ENCODE peak calls at places on chromosome 17, in seven cellular contexts. U is AG09319; H is NCI-H1092; W is AG04450; Y is activated CD4-positive, alpha-beta T cell treated with anti-CD3 and anti-CD28 coated beads for 24 hours; C is sciatic nerve; M is C1 segment of cervical spinal cord. B is an unnamed sample.
A peak's percentile ranks its signal among the peaks of the same experiment; 100 is the strongest.

GRCh38 chr17:17028059-17028877 is 14.0 kb upstream of the MPRIP start:
- DNase-seq in U (no peak), H (no peak), W (no peak), C (peak; percentile 90), M (no peak), Y (no peak), B (no peak)

GRCh38 chr17:54903375-54903774 is 2.7 kb downstream of the TOM1L1 start:
- DNase-seq in Y (no peak), H (no peak), W (no peak), C (no peak), M (no peak), U (no peak), B (no peak)

GRCh38 chr17:50199211-50199633 is 2.2 kb downstream of the COL1A1 start:
- DNase-seq in W (no peak), U (no peak), M (no peak), C (no peak), H (no peak), Y (no peak), B (no peak)

GRCh38 chr17:44878627-44879221 is 20.5 kb downstream of the EFTUD2 start:
- DNase-seq in U (no peak), Y (no peak), W (no peak), C (no peak), M (no peak), H (peak; percentile 45), B (peak; percentile 63)

GRCh38 chr17:31824771-31825360 is 34.2 kb downstream of the COPRS start:
- DNase-seq in M (no peak), W (no peak), H (no peak), Y (no peak), C (no peak), U (no peak), B (no peak)

GRCh38 chr17:42577532-42578281 is at the start of gene PSMC3IP:
- DNase-seq in Y (peak; percentile 91), U (peak; percentile 84), H (peak; percentile 87), C (peak; percentile 98), M (peak; percentile 79), W (peak; percentile 78), B (peak; percentile 90)

GRCh38 chr17:4186244-4186920 is 43.4 kb downstream of the CYB5D2 start:
- DNase-seq in U (no peak), W (no peak), Y (no peak), H (no peak), M (no peak), C (peak; percentile 47), B (no peak)

GRCh38 chr17:39150795-39151679 is at the start of gene PLXDC1:
- DNase-seq in U (no peak), Y (no peak), C (no peak), H (no peak), M (no peak), W (no peak), B (no peak)

GRCh38 chr17:34306466-34306865 is 12.8 kb upstream of the CCL8 start:
- DNase-seq in U (no peak), M (no peak), Y (no peak), W (no peak), H (no peak), C (no peak), B (no peak)

GRCh38 chr17:48307814-48308411 is 122.1 kb downstream of the SKAP1 start:
- DNase-seq in Y (peak; percentile 26), H (peak; percentile 53), U (peak; percentile 0), W (peak; percentile 32), M (no peak), C (no peak), B (peak; percentile 56)

GRCh38 chr17:15278381-15278780 is 13.3 kb upstream of the PMP22 start:
- DNase-seq in C (no peak), M (no peak), H (no peak), Y (no peak), W (no peak), U (no peak), B (peak; percentile 2)

GRCh38 chr17:21170829-21171228 is 43.1 kb downstream of the TMEM11 start:
- DNase-seq in M (no peak), H (no peak), C (no peak), U (no peak), W (no peak), Y (no peak), B (no peak)

GRCh38 chr17:45410144-45411091 is 22.3 kb downstream of the ARHGAP27 start:
- DNase-seq in W (no peak), M (no peak), Y (peak; percentile 34), H (no peak), C (no peak), U (no peak), B (no peak)

GRCh38 chr17:72931635-72932034 is 160.9 kb downstream of the SLC39A11 start:
- DNase-seq in Y (no peak), C (no peak), W (no peak), M (no peak), U (no peak), H (no peak), B (no peak)

B was measured in NCI-H1417.